ENCODE peak calls at places on chromosomes 5 and 9, in nine cellular contexts. X is left ventricle myocardium superior, Z is NCI-H1694, J is osteocyte, E is DMS153, R is NCI-H1092, P is AG04450, I is A172, U is aorta. C is an unnamed sample.

GRCh38 chr9:123360161-123361085 is 4.4 kb downstream of the CRB2 start:
- DNase-seq in X (peak), Z (no peak), J (no peak), E (peak), R (no peak), P (no peak), I (no peak), U (no peak), C (peak)

GRCh38 chr5:36373527-36374086 is 71.9 kb upstream of the RANBP3L start:
- DNase-seq in X (peak), Z (no peak), J (no peak), E (no peak), R (no peak), P (no peak), I (peak), U (no peak), C (no peak)

GRCh38 chr5:37837101-37838032 is 2.5 kb downstream of the GDNF start:
- DNase-seq in X (peak), Z (peak), J (no peak), E (peak), R (no peak), P (peak), I (no peak), U (peak), C (no peak)

GRCh38 chr9:94057918-94058317 is 26.3 kb upstream of the PTPDC1 start:
- DNase-seq in X (no peak), Z (no peak), J (no peak), E (no peak), R (no peak), P (no peak), I (no peak), U (no peak), C (no peak)

GRCh38 chr5:72852356-72852755 is 35.9 kb downstream of the TNPO1 start:
- DNase-seq in X (no peak), Z (no peak), J (no peak), E (no peak), R (no peak), P (no peak), I (no peak), U (no peak), C (no peak)

GRCh38 chr9:101397746-101398334 is 578 bp downstream of the MRPL50 start:
- DNase-seq in X (no peak), Z (no peak), J (no peak), E (peak), R (no peak), P (no peak), I (no peak), U (no peak), C (no peak)

GRCh38 chr5:113510836-113511451 is 2.5 kb upstream of the YTHDC2 start:
- DNase-seq in X (no peak), Z (peak), J (no peak), E (no peak), R (no peak), P (no peak), I (peak), U (no peak), C (no peak)

GRCh38 chr9:111148994-111149759 is 110.9 kb upstream of the LPAR1 start:
- DNase-seq in X (peak), Z (no peak), J (no peak), E (no peak), R (no peak), P (no peak), I (no peak), U (no peak), C (no peak)

GRCh38 chr5:104198156-104198555 is 635.6 kb upstream of the NUDT12 start:
- DNase-seq in X (no peak), Z (no peak), J (no peak), E (no peak), R (no peak), P (no peak), I (no peak), U (no peak), C (no peak)

GRCh38 chr9:35044071-35044470 is 28.4 kb downstream of the VCP start:
- DNase-seq in X (no peak), Z (no peak), J (no peak), E (no peak), R (no peak), P (no peak), I (no peak), U (no peak), C (no peak)

GRCh38 chr9:115891929-115892328 is 261.7 kb upstream of the PAPPA start:
- DNase-seq in X (no peak), Z (no peak), J (no peak), E (no peak), R (no peak), P (peak), I (peak), U (no peak), C (no peak)

GRCh38 chr9:132679946-132680620 is 9.8 kb downstream of the GTF3C4 start:
- DNase-seq in X (no peak), Z (no peak), J (no peak), E (no peak), R (no peak), P (no peak), I (no peak), U (no peak), C (no peak)

GRCh38 chr5:109455598-109456096 is 45.9 kb upstream of the PJA2 start:
- DNase-seq in X (no peak), Z (no peak), J (no peak), E (peak), R (no peak), P (peak), I (peak), U (no peak), C (peak)

GRCh38 chr9:17481565-17481964 is 97.3 kb upstream of the SH3GL2 start:
- DNase-seq in X (peak), Z (no peak), J (no peak), E (peak), R (no peak), P (no peak), I (no peak), U (no peak), C (no peak)

GRCh38 chr5:169980418-169981053 is at the start of gene INSYN2B:
- DNase-seq in X (peak), Z (peak), J (peak), E (no peak), R (peak), P (peak), I (peak), U (peak), C (peak)

GRCh38 chr5:10831416-10831815 is 70.4 kb upstream of the DAP start:
- DNase-seq in X (no peak), Z (no peak), J (no peak), E (no peak), R (no peak), P (peak), I (no peak), U (no peak), C (no peak)

GRCh38 chr5:66633754-66634153 is 37.6 kb downstream of the MAST4 start:
- DNase-seq in X (no peak), Z (no peak), J (no peak), E (peak), R (peak), P (no peak), I (no peak), U (no peak), C (no peak)

GRCh38 chr5:67081259-67081658 is 115.3 kb downstream of the CD180 start:
- DNase-seq in X (no peak), Z (no peak), J (no peak), E (no peak), R (no peak), P (no peak), I (no peak), U (no peak), C (no peak)

GRCh38 chr9:133463864-133464615 is 4.3 kb downstream of the CACFD1 start:
- DNase-seq in X (no peak), Z (no peak), J (no peak), E (no peak), R (no peak), P (no peak), I (no peak), U (no peak), C (no peak)

GRCh38 chr5:1495525-1495897 is 28.2 kb downstream of the LPCAT1 start:
- DNase-seq in X (no peak), Z (no peak), J (no peak), E (no peak), R (no peak), P (no peak), I (no peak), U (no peak), C (no peak)

GRCh38 chr9:16871358-16872151 is 1.1 kb upstream of the BNC2 start:
- DNase-seq in X (peak), Z (no peak), J (no peak), E (no peak), R (no peak), P (no peak), I (no peak), U (peak), C (peak)

GRCh38 chr5:121503111-121503840 is 348.4 kb upstream of the FTMT start:
- DNase-seq in X (peak), Z (no peak), J (no peak), E (no peak), R (no peak), P (no peak), I (peak), U (no peak), C (peak)

GRCh38 chr5:37847978-37848425 is 8.2 kb upstream of the GDNF start:
- DNase-seq in X (no peak), Z (peak), J (no peak), E (peak), R (no peak), P (peak), I (peak), U (no peak), C (no peak)

GRCh38 chr9:124121725-124122124 is 110.2 kb downstream of the LHX2 start:
- DNase-seq in X (no peak), Z (no peak), J (no peak), E (no peak), R (no peak), P (no peak), I (no peak), U (no peak), C (no peak)

GRCh38 chr9:131668439-131669233 is 71.2 kb downstream of the RAPGEF1 start:
- DNase-seq in X (peak), Z (no peak), J (no peak), E (no peak), R (peak), P (no peak), I (peak), U (no peak), C (peak)

GRCh38 chr5:23257656-23258055 is 249.8 kb upstream of the PRDM9 start:
- DNase-seq in X (no peak), Z (no peak), J (no peak), E (no peak), R (no peak), P (no peak), I (peak), U (no peak), C (no peak)

GRCh38 chr5:78920604-78921003 is 64.5 kb downstream of the ARSB start:
- DNase-seq in X (no peak), Z (no peak), J (no peak), E (peak), R (no peak), P (no peak), I (peak), U (no peak), C (no peak)

GRCh38 chr5:128035689-128036088 is 47.9 kb upstream of the SLC12A2 start:
- DNase-seq in X (no peak), Z (no peak), J (no peak), E (no peak), R (no peak), P (no peak), I (no peak), U (no peak), C (no peak)

GRCh38 chr5:126628102-126628501 is 27.4 kb downstream of the PHAX start:
- DNase-seq in X (no peak), Z (no peak), J (peak), E (no peak), R (no peak), P (no peak), I (no peak), U (no peak), C (no peak)

GRCh38 chr5:157100140-157100679 is 8.6 kb downstream of the HAVCR2 start:
- DNase-seq in X (no peak), Z (no peak), J (no peak), E (no peak), R (no peak), P (no peak), I (peak), U (no peak), C (no peak)

GRCh38 chr5:176614805-176615478 is 5.0 kb upstream of the GPRIN1 start:
- DNase-seq in X (no peak), Z (peak), J (no peak), E (no peak), R (no peak), P (peak), I (peak), U (no peak), C (no peak)

GRCh38 chr9:134132208-134132870 is 3.5 kb upstream of the WDR5 start:
- DNase-seq in X (no peak), Z (no peak), J (no peak), E (no peak), R (no peak), P (no peak), I (no peak), U (no peak), C (no peak)

GRCh38 chr9:129551393-129551973 is 69.4 kb downstream of the C9orf50 start:
- DNase-seq in X (no peak), Z (no peak), J (no peak), E (no peak), R (no peak), P (no peak), I (no peak), U (peak), C (no peak)

GRCh38 chr9:77018058-77019009 is 1.1 kb upstream of the FOXB2 start:
- DNase-seq in X (no peak), Z (no peak), J (peak), E (no peak), R (no peak), P (no peak), I (no peak), U (peak), C (no peak)

GRCh38 chr9:91530829-91531228 is 107.2 kb upstream of the NFIL3 start:
- DNase-seq in X (no peak), Z (no peak), J (no peak), E (no peak), R (no peak), P (no peak), I (no peak), U (no peak), C (no peak)

GRCh38 chr9:131899248-131899882 is 159.5 kb upstream of the RAPGEF1 start:
- DNase-seq in X (no peak), Z (no peak), J (no peak), E (no peak), R (no peak), P (no peak), I (no peak), U (no peak), C (no peak)